ENCODE peak calls at places on chromosomes 3 and 15, in eight cellular contexts. V, I, A, P, F, W, H and S are unnamed samples.

GRCh38 chr3:78860567-78860966 is 907.2 kb downstream of the ROBO1 start:
- DNase-seq in V (no peak), I (no peak), A (no peak), P (no peak), F (no peak), W (no peak), H (no peak), S (no peak)

GRCh38 chr15:96086164-96086563 is 244.3 kb upstream of the NR2F2 start:
- DNase-seq in V (no peak), I (no peak), A (no peak), P (no peak), F (no peak), W (no peak), H (no peak), S (no peak)

GRCh38 chr15:77634266-77634962 is 1.7 kb upstream of the LINGO1 start:
- DNase-seq in V (peak), I (peak), A (peak), P (no peak), F (peak), W (peak), H (peak), S (no peak)

GRCh38 chr15:57792729-57793449 is 86.4 kb downstream of the POLR2M start:
- DNase-seq in V (no peak), I (peak), A (no peak), P (no peak), F (no peak), W (peak), H (peak), S (no peak)

GRCh38 chr3:10442151-10442795 is 63.1 kb downstream of the ATP2B2 start:
- DNase-seq in V (no peak), I (no peak), A (no peak), P (no peak), F (no peak), W (no peak), H (no peak), S (no peak)

GRCh38 chr15:43270113-43270665 is 3.5 kb upstream of the TGM5 start:
- DNase-seq in V (no peak), I (no peak), A (no peak), P (no peak), F (no peak), W (no peak), H (no peak), S (no peak)

GRCh38 chr3:45753095-45753494 is 43.2 kb downstream of the SLC6A20 start:
- DNase-seq in V (no peak), I (no peak), A (no peak), P (no peak), F (no peak), W (no peak), H (no peak), S (no peak)

GRCh38 chr3:115819785-115820384 is 196.6 kb downstream of the GAP43 start:
- DNase-seq in V (peak), I (peak), A (no peak), P (peak), F (peak), W (peak), H (peak), S (peak)

GRCh38 chr3:33385423-33385822 is 54.8 kb downstream of the UBP1 start:
- DNase-seq in V (peak), I (no peak), A (no peak), P (no peak), F (peak), W (no peak), H (no peak), S (no peak)

GRCh38 chr3:46942079-46942478 is 34.5 kb downstream of the CCDC12 start:
- DNase-seq in V (no peak), I (peak), A (no peak), P (no peak), F (no peak), W (no peak), H (no peak), S (no peak)

GRCh38 chr15:74433592-74434259 is at the start of gene SEMA7A:
- DNase-seq in V (peak), I (peak), A (peak), P (peak), F (peak), W (peak), H (peak), S (peak)

GRCh38 chr3:169203631-169204550 is 459.6 kb downstream of the MECOM start:
- DNase-seq in V (no peak), I (no peak), A (no peak), P (no peak), F (no peak), W (no peak), H (no peak), S (no peak)

GRCh38 chr3:172580680-172581079 is 57.5 kb upstream of the TNFSF10 start:
- DNase-seq in V (no peak), I (no peak), A (no peak), P (no peak), F (peak), W (no peak), H (no peak), S (no peak)

GRCh38 chr3:70829101-70829500 is 516.7 kb upstream of the MDFIC2 start:
- DNase-seq in V (no peak), I (no peak), A (no peak), P (no peak), F (no peak), W (peak), H (peak), S (no peak)

GRCh38 chr15:63593705-63594671 is 3.2 kb upstream of the FBXL22 start:
- DNase-seq in V (peak), I (no peak), A (no peak), P (no peak), F (no peak), W (no peak), H (no peak), S (no peak)

GRCh38 chr15:96345560-96346389 is 15.3 kb downstream of the NR2F2 start:
- DNase-seq in V (no peak), I (no peak), A (peak), P (no peak), F (peak), W (peak), H (peak), S (peak)

GRCh38 chr3:136818191-136818850 is 605 bp upstream of the SLC35G2 start:
- DNase-seq in V (peak), I (peak), A (peak), P (peak), F (no peak), W (no peak), H (peak), S (peak)

GRCh38 chr15:29364429-29365078 is 94.9 kb upstream of the NSMCE3 start:
- DNase-seq in V (no peak), I (no peak), A (no peak), P (no peak), F (peak), W (no peak), H (peak), S (peak)

GRCh38 chr3:68985391-68985790 is 28.1 kb downstream of the EOGT start:
- DNase-seq in V (no peak), I (no peak), A (no peak), P (no peak), F (no peak), W (no peak), H (peak), S (no peak)

GRCh38 chr15:69454953-69455352 is 2.3 kb downstream of the RPLP1 start:
- DNase-seq in V (no peak), I (no peak), A (no peak), P (no peak), F (no peak), W (no peak), H (no peak), S (no peak)

GRCh38 chr3:176978441-176978840 is 218.8 kb downstream of the TBL1XR1 start:
- DNase-seq in V (no peak), I (no peak), A (no peak), P (no peak), F (no peak), W (no peak), H (no peak), S (peak)

GRCh38 chr3:4351164-4351855 is 48.1 kb downstream of the SETMAR start:
- DNase-seq in V (peak), I (no peak), A (no peak), P (no peak), F (no peak), W (peak), H (peak), S (no peak)

GRCh38 chr15:76844096-76844495 is 61.0 kb downstream of the SCAPER start:
- DNase-seq in V (no peak), I (no peak), A (no peak), P (no peak), F (no peak), W (no peak), H (peak), S (no peak)

GRCh38 chr3:97579365-97579764 is 185.2 kb upstream of the ARL6 start:
- DNase-seq in V (no peak), I (no peak), A (no peak), P (no peak), F (no peak), W (no peak), H (no peak), S (peak)

GRCh38 chr3:42518800-42519567 is 16.5 kb downstream of the VIPR1 start:
- DNase-seq in V (peak), I (no peak), A (no peak), P (no peak), F (peak), W (no peak), H (no peak), S (no peak)

GRCh38 chr3:150737874-150738679 is 24.9 kb downstream of the SIAH2 start:
- DNase-seq in V (peak), I (no peak), A (no peak), P (no peak), F (peak), W (peak), H (peak), S (peak)

GRCh38 chr3:56987238-56987932 is 73.1 kb upstream of the SPATA12 start:
- DNase-seq in V (no peak), I (no peak), A (no peak), P (no peak), F (peak), W (peak), H (peak), S (no peak)

GRCh38 chr3:69433938-69434263 is 48.0 kb upstream of the FRMD4B start:
- DNase-seq in V (no peak), I (no peak), A (no peak), P (no peak), F (no peak), W (peak), H (peak), S (no peak)

GRCh38 chr15:68818671-68819450 is 1.8 kb downstream of the ANP32A start:
- DNase-seq in V (peak), I (peak), A (peak), P (no peak), F (peak), W (peak), H (peak), S (no peak)

GRCh38 chr3:12284591-12284990 is 4.3 kb upstream of the PPARG start:
- DNase-seq in V (no peak), I (no peak), A (no peak), P (no peak), F (no peak), W (no peak), H (no peak), S (no peak)

GRCh38 chr15:90851114-90851513 is 17.3 kb upstream of the FURIN start:
- DNase-seq in V (peak), I (no peak), A (no peak), P (no peak), F (no peak), W (no peak), H (no peak), S (no peak)

GRCh38 chr3:125280966-125281365 is 68.4 kb upstream of the SLC12A8 start:
- DNase-seq in V (no peak), I (no peak), A (no peak), P (no peak), F (no peak), W (no peak), H (peak), S (peak)

GRCh38 chr3:181075098-181075497 is 85.6 kb upstream of the DNAJC19 start:
- DNase-seq in V (no peak), I (no peak), A (no peak), P (peak), F (no peak), W (no peak), H (no peak), S (no peak)

GRCh38 chr3:72891053-72891855 is 3.4 kb downstream of the GXYLT2 start:
- DNase-seq in V (no peak), I (peak), A (no peak), P (no peak), F (no peak), W (peak), H (peak), S (no peak)

GRCh38 chr3:127546970-127547733 is 43.4 kb downstream of the TPRA1 start:
- DNase-seq in V (no peak), I (peak), A (no peak), P (no peak), F (no peak), W (no peak), H (no peak), S (no peak)

GRCh38 chr3:185361920-185362319 is 1.0 kb upstream of the MAP3K13 start:
- DNase-seq in V (no peak), I (no peak), A (no peak), P (no peak), F (no peak), W (no peak), H (peak), S (no peak)

GRCh38 chr15:51907136-51907862 is 64.3 kb downstream of the LEO1 start:
- DNase-seq in V (no peak), I (peak), A (no peak), P (no peak), F (no peak), W (peak), H (no peak), S (peak)

GRCh38 chr3:148079370-148079769 is 618.3 kb upstream of the AGTR1 start:
- DNase-seq in V (no peak), I (peak), A (no peak), P (no peak), F (no peak), W (no peak), H (no peak), S (no peak)